ENCODE peak calls at places on chromosomes 13 and 19, in eight cellular contexts. X is AG04450, Q is H9, O is hepatocyte, P is nephron progenitor cell, R is gastrocnemius medialis, G is choroid plexus epithelial cell, L is foreskin keratinocyte. M is an unnamed sample.

GRCh38 chr13:27168086-27168485 is 3.5 kb downstream of the USP12 start:
- DNase-seq in X (no peak), Q (no peak), O (no peak), P (no peak), R (no peak), G (no peak), L (no peak), M (no peak)

GRCh38 chr13:113976711-113977684 is 3.1 kb upstream of the C13orf46 start:
- DNase-seq in X (peak; percentile 38), Q (no peak), O (no peak), P (no peak), R (no peak), G (peak; percentile 74), L (peak; percentile 35), M (peak; percentile 69)

GRCh38 chr13:33869005-33869404 is 51.1 kb downstream of the RFC3 start:
- DNase-seq in X (no peak), Q (no peak), O (no peak), P (no peak), R (no peak), G (no peak), L (no peak), M (peak; percentile 27)

GRCh38 chr19:8517551-8518442 is 3.8 kb upstream of the ZNF414 start:
- DNase-seq in X (no peak), Q (no peak), O (no peak), P (no peak), R (no peak), G (peak; percentile 75), L (no peak), M (peak; percentile 73)

GRCh38 chr13:106532111-106532929 is 3.1 kb downstream of the EFNB2 start:
- DNase-seq in X (no peak), Q (no peak), O (peak; percentile 31), P (no peak), R (no peak), G (peak; percentile 58), L (no peak), M (peak; percentile 47)

GRCh38 chr13:112072531-112073244 is 5.7 kb downstream of the SOX1 start:
- DNase-seq in X (no peak), Q (peak; percentile 90), O (no peak), P (peak; percentile 72), R (no peak), G (no peak), L (no peak), M (peak; percentile 88)

GRCh38 chr13:26978081-26978860 is 193.3 kb downstream of the USP12 start:
- DNase-seq in X (no peak), Q (peak; percentile 56), O (peak; percentile 54), P (peak; percentile 21), R (no peak), G (no peak), L (no peak), M (peak; percentile 90)

GRCh38 chr13:99316657-99317244 is 9.6 kb upstream of the GPR183 start:
- DNase-seq in X (no peak), Q (no peak), O (no peak), P (no peak), R (peak; percentile 32), G (peak; percentile 90), L (no peak), M (no peak)

GRCh38 chr19:39542198-39542597 is 2.2 kb upstream of the EID2 start:
- DNase-seq in X (no peak), Q (no peak), O (no peak), P (no peak), R (no peak), G (no peak), L (no peak), M (peak; percentile 39)

M was measured in mesendoderm.